ENCODE peak calls at places on chromosomes 1 and 21, in eight cellular contexts. T is left lung, J is ovary, Q is neural progenitor cell, L is astrocyte, S is A549, M is PC-9, V is transverse colon. O is an unnamed sample. For H3K4me1, the result is how much of the 10 kb centered on the place peaks cover.

GRCh38 chr21:27681841-27682240 is 715.0 kb upstream of the ADAMTS5 start:
- DNase-seq in J (no peak), S (no peak), Q (no peak), T (no peak), M (no peak), L (no peak), V (no peak), O (no peak)

GRCh38 chr1:151790940-151791651 is 796 bp upstream of the TDRKH start:
- DNase-seq in S (peak), J (peak), M (no peak), V (peak), L (no peak), Q (peak), T (peak), O (peak)

GRCh38 chr1:243730499-243731150 is 119.4 kb downstream of the AKT3 start:
- DNase-seq in M (no peak), J (no peak), V (no peak), Q (no peak), L (no peak), S (no peak), T (peak), O (peak)

GRCh38 chr1:198681831-198682756 is 43.3 kb downstream of the PTPRC start:
- DNase-seq in L (peak), M (peak), Q (peak), J (no peak), V (peak), T (peak), S (no peak), O (peak)

GRCh38 chr1:107000907-107001306 is 55.6 kb upstream of the PRMT6 start:
- DNase-seq in J (no peak), V (no peak), L (peak), S (no peak), T (no peak), M (no peak), Q (no peak), O (no peak)

GRCh38 chr1:61447339-61448016 is 277.5 kb downstream of the TM2D1 start:
- DNase-seq in J (no peak), V (no peak), S (no peak), T (no peak), M (no peak), L (no peak), Q (no peak), O (no peak)

GRCh38 chr1:6259491-6260362 is 1.2 kb downstream of the GPR153 start:
- DNase-seq in M (peak), S (peak), Q (peak), J (peak), L (peak), T (peak), V (peak), O (peak)

GRCh38 chr1:89721351-89721750 is 88.4 kb downstream of the LRRC8C start:
- DNase-seq in J (no peak), S (no peak), M (peak), L (peak), V (no peak), Q (no peak), T (no peak), O (no peak)

GRCh38 chr21:43269461-43269860 is 100.7 kb downstream of the CRYAA start:
- DNase-seq in J (peak), M (no peak), Q (peak), V (no peak), S (no peak), T (no peak), L (no peak), O (peak)

GRCh38 chr1:53048345-53048737 is 13.7 kb upstream of the PODN start:
- DNase-seq in J (no peak), Q (no peak), V (no peak), S (no peak), T (no peak), L (peak), M (no peak), O (no peak)

GRCh38 chr1:3053366-3053980 is 15.5 kb upstream of the PRDM16 start:
- DNase-seq in L (no peak), T (no peak), Q (no peak), J (no peak), S (no peak), M (no peak), V (no peak), O (no peak)

GRCh38 chr1:248816042-248816851 is 9.5 kb downstream of the SH3BP5L start:
- DNase-seq in L (no peak), Q (no peak), M (no peak), V (no peak), S (no peak), T (no peak), J (no peak), O (no peak)

GRCh38 chr1:36796101-36796590 is 238.2 kb downstream of the GRIK3 start:
- DNase-seq in L (no peak), V (no peak), S (no peak), J (no peak), M (no peak), Q (no peak), T (no peak), O (no peak)

GRCh38 chr1:116504308-116505156 is 66.3 kb downstream of the CD58 start:
- DNase-seq in S (peak), J (no peak), Q (no peak), L (peak), T (peak), M (peak), V (peak), O (peak)

GRCh38 chr1:233614173-233614742 is 352 bp downstream of the KCNK1 start:
- DNase-seq in M (peak), S (peak), Q (peak), V (peak), J (peak), L (peak), T (peak), O (peak)

GRCh38 chr1:231106347-231106746 is 55.5 kb upstream of the TRIM67 start:
- DNase-seq in S (no peak), J (no peak), V (no peak), M (no peak), L (peak), Q (no peak), T (no peak), O (no peak)

GRCh38 chr1:240122639-240123604 is 31.2 kb downstream of the FMN2 start:
- DNase-seq in S (no peak), J (no peak), M (peak), T (no peak), Q (peak), V (peak), L (peak), O (peak)

GRCh38 chr1:181398544-181398943 is 84.8 kb upstream of the CACNA1E start:
- DNase-seq in S (no peak), L (no peak), Q (no peak), V (no peak), J (no peak), T (no peak), M (no peak), O (no peak)

GRCh38 chr1:161420763-161421455 is 53.2 kb upstream of the CFAP126 start:
- DNase-seq in L (no peak), J (no peak), S (peak), Q (peak), T (no peak), M (no peak), V (no peak), O (no peak)

GRCh38 chr1:234373064-234373937 is at the start of gene COA6:
- DNase-seq in T (peak), J (peak), V (peak), L (peak), Q (peak), S (peak), M (peak), O (peak)

GRCh38 chr1:34839526-34840305 is 19.8 kb downstream of the SMIM12 start:
- DNase-seq in J (no peak), S (no peak), M (no peak), T (no peak), L (no peak), V (no peak), Q (no peak), O (no peak)

GRCh38 chr1:198637157-198637556 is 1.7 kb upstream of the PTPRC start:
- DNase-seq in M (no peak), Q (no peak), L (no peak), S (no peak), T (no peak), J (no peak), V (no peak), O (no peak)

GRCh38 chr1:26363549-26364448 is 8.8 kb downstream of the ZNF683 start:
- DNase-seq in S (peak), M (no peak), L (peak), J (peak), T (peak), Q (peak), V (peak), O (peak)

GRCh38 chr1:55310517-55310927 is 95.4 kb upstream of the USP24 start:
- DNase-seq in M (peak), T (no peak), J (no peak), L (peak), S (peak), V (no peak), Q (no peak), O (no peak)

GRCh38 chr1:183033205-183033604 is 10.0 kb downstream of the LAMC1 start:
- DNase-seq in J (no peak), Q (no peak), V (no peak), T (no peak), S (no peak), L (no peak), M (no peak), O (no peak)

GRCh38 chr1:161487483-161487827 is 17.8 kb upstream of the FCGR2A start:
- DNase-seq in J (no peak), T (no peak), V (peak), Q (no peak), S (no peak), M (peak), L (peak), O (no peak)

GRCh38 chr1:42962641-42963377 is 4.1 kb upstream of the SLC2A1 start:
- DNase-seq in L (peak), M (no peak), V (no peak), T (peak), Q (peak), J (peak), S (peak), O (no peak)

GRCh38 chr1:59738152-59738551 is 76.6 kb upstream of the HOOK1 start:
- DNase-seq in Q (no peak), L (peak), S (no peak), M (no peak), J (no peak), T (no peak), V (no peak), O (no peak)

GRCh38 chr1:217495249-217495648 is 135.6 kb downstream of the GPATCH2 start:
- DNase-seq in L (no peak), Q (no peak), M (no peak), V (no peak), J (no peak), S (no peak), T (no peak), O (no peak)

GRCh38 chr1:98251497-98251896 is 330.7 kb upstream of the DPYD start:
- DNase-seq in T (no peak), J (no peak), Q (no peak), S (no peak), L (no peak), M (no peak), V (no peak), O (no peak)

DNA sequence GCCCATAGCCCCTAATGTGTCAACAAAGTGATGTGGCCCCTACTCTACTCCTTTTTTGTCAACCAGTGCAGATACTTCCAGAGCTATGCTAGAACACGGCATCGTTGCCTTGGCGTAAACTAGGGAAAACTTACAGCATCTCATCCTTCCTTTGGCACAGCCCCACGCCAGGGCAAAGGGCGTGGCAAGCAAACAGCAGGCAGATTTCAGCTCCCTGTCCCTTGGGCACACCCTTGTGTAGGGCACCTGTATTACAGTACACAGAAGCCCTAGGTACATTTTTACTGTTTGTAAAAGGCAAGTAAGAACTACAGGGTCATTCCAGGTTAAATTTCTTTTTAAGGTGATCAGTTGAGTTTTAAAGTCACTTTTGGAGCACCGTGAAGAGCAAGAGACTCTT is 29.3 kb downstream of the PRDX6 start:
- DNase-seq in J (no peak), S (peak), L (no peak), M (no peak), V (peak), T (peak), Q (no peak), O (no peak)
- TF ChIP-seq CTCF in J (no peak), S (peak), L (no peak), M (peak), V (peak), T (no peak), Q (peak), O (no peak)

GRCh38 chr1:224245188-224245587 is 62.1 kb downstream of the DEGS1 start:
- DNase-seq in T (no peak), M (no peak), Q (no peak), V (peak), S (peak), J (peak), L (no peak), O (peak)
- H3K4me3 ChIP-seq in T (no peak), M (no peak), Q (no peak), V (no peak), S (no peak), J (no peak), L (no peak), O (no peak)

DNA sequence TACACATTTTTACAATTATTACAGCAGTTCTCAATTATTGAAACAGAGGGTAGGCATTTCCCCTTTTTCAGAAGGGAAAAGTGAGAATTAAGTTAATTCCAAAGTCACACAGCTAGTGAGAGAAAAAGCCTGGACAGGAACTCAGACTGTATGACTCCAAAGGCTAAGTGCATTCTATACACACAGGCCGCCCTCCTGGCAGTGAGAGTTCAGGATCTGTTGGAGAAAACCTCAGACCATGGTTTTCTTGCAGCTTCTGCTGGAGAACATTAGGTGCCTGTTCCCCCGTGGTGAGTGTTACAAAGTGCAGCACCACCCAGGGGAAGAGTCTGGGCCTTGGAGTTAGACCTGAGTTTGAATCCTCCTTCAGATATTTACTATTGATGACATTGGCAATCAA is 126.7 kb downstream of the PBX1 start:
- DNase-seq in Q (no peak), T (no peak), V (no peak), M (no peak), L (no peak), J (no peak), S (no peak), O (no peak)
- H3K4me1 ChIP-seq in Q (under half), T (under half), V (under half), M (under half), L (under half), J (under half), S (under half), O (under half)

GRCh38 chr1:180028864-180029263 is 74.3 kb downstream of the CEP350 start:
- DNase-seq in L (no peak), M (no peak), J (no peak), S (no peak), V (no peak), Q (no peak), T (no peak), O (no peak)
- TF ChIP-seq CTCF in L (no peak), M (no peak), J (no peak), S (no peak), V (no peak), Q (peak), T (no peak), O (no peak)

GRCh38 chr1:66396212-66396890 is 137.6 kb upstream of the SGIP1 start:
- DNase-seq in L (no peak), S (no peak), M (no peak), J (no peak), Q (no peak), V (no peak), T (no peak), O (peak)
- H3K4me3 ChIP-seq in L (no peak), S (no peak), M (no peak), J (no peak), Q (no peak), V (no peak), T (no peak), O (no peak)

DNA sequence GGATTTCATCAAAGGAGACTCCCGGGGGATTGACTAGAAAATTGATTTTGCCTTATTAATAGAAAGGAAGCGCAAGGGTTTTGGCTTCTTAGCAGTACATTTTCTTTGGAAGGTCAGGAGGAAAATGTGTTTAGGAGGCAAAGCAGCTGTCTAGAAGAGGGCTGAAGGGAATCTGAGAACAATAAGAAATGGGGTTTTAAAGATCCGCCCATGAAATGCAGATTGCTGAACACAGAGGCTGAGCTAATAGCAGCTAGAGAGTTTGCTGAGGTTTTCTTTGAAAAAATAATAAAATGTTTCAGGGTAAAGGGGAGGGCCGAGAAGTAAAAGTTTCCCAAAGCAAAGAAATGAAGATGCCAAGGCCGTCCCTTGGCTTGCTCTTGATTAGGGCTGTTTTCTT is 4.9 kb downstream of the SERTAD4 start:
- DNase-seq in Q (no peak), J (no peak), V (no peak), L (no peak), S (no peak), T (no peak), M (no peak), O (no peak)
- H3K4me1 ChIP-seq in Q (under half), J (under half), V (under half), L (half or more), S (under half), T (under half), M (under half), O (under half)